ENCODE peak calls at places on chromosomes 3 and 15, in four cellular contexts. J, K, I and E are unnamed samples. For H3K36me3, the result is how much of the 10 kb centered on the place peaks cover.

GRCh38 chr3:23594897-23595670 is 210.7 kb upstream of the UBE2E1 start:
- DNase-seq in I (peak), K (no peak), J (peak), E (no peak)

GRCh38 chr3:153221748-153222162 is 59.7 kb downstream of the RAP2B start:
- DNase-seq in K (peak), I (peak), J (peak), E (peak)

GRCh38 chr15:58440922-58441321 is 9.1 kb downstream of the LIPC start:
- DNase-seq in I (no peak), J (no peak), K (no peak), E (no peak)

GRCh38 chr3:135203026-135203425 is 408.0 kb downstream of the EPHB1 start:
- DNase-seq in J (no peak), K (no peak), I (no peak), E (no peak)

GRCh38 chr15:35980719-35981118 is 434.8 kb upstream of the DPH6 start:
- DNase-seq in I (no peak), K (no peak), J (no peak), E (no peak)

GRCh38 chr15:65944404-65944803 is 75.1 kb downstream of the RAB11A start:
- DNase-seq in J (no peak), K (no peak), I (no peak), E (no peak)

GRCh38 chr3:123151251-123151705 is 50.5 kb upstream of the SEC22A start:
- DNase-seq in I (no peak), J (no peak), K (no peak), E (no peak)

GRCh38 chr15:99504823-99505551 is 60.8 kb upstream of the MEF2A start:
- DNase-seq in K (no peak), I (peak), J (peak), E (no peak)

GRCh38 chr15:60083318-60083717 is 79.2 kb downstream of the FOXB1 start:
- DNase-seq in J (no peak), I (no peak), K (no peak), E (no peak)

GRCh38 chr3:68787227-68787626 is 145.1 kb downstream of the TAFA4 start:
- DNase-seq in J (no peak), K (no peak), I (no peak), E (no peak)

GRCh38 chr3:106578911-106579310 is 710.1 kb upstream of the CBLB start:
- DNase-seq in K (no peak), I (no peak), J (no peak), E (no peak)

GRCh38 chr3:142664819-142665218 is 59.0 kb upstream of the TRPC1 start:
- DNase-seq in K (no peak), J (no peak), I (no peak), E (no peak)

GRCh38 chr3:16181361-16181760 is 6.9 kb downstream of the GALNT15 start:
- DNase-seq in K (peak), J (no peak), I (peak), E (peak)

GRCh38 chr15:37099321-37100108 is 834 bp downstream of the MEIS2 start:
- DNase-seq in K (no peak), I (no peak), J (no peak), E (no peak)

GRCh38 chr15:28948036-28948435 is 62.3 kb downstream of the APBA2 start:
- DNase-seq in K (no peak), J (no peak), I (no peak), E (no peak)

GRCh38 chr15:45431502-45431901 is 53.2 kb upstream of the GATM start:
- DNase-seq in I (no peak), K (no peak), J (no peak), E (no peak)

GRCh38 chr3:131147534-131147933 is 120.9 kb downstream of the NEK11 start:
- DNase-seq in K (no peak), J (no peak), I (peak), E (no peak)

GRCh38 chr3:131143802-131144201 is 117.1 kb downstream of the NEK11 start:
- DNase-seq in K (no peak), J (no peak), I (no peak), E (no peak)

GRCh38 chr3:131140891-131141290 is 114.2 kb downstream of the NEK11 start:
- DNase-seq in J (no peak), K (no peak), I (no peak), E (no peak)

GRCh38 chr3:131141770-131142169 is 115.1 kb downstream of the NEK11 start:
- DNase-seq in I (no peak), J (no peak), K (no peak), E (no peak)

GRCh38 chr3:131142580-131142979 is 115.9 kb downstream of the NEK11 start:
- DNase-seq in I (peak), K (no peak), J (no peak), E (no peak)
- H3K36me3 ChIP-seq in I (under half), K (under half), J (under half), E (under half)

DNA sequence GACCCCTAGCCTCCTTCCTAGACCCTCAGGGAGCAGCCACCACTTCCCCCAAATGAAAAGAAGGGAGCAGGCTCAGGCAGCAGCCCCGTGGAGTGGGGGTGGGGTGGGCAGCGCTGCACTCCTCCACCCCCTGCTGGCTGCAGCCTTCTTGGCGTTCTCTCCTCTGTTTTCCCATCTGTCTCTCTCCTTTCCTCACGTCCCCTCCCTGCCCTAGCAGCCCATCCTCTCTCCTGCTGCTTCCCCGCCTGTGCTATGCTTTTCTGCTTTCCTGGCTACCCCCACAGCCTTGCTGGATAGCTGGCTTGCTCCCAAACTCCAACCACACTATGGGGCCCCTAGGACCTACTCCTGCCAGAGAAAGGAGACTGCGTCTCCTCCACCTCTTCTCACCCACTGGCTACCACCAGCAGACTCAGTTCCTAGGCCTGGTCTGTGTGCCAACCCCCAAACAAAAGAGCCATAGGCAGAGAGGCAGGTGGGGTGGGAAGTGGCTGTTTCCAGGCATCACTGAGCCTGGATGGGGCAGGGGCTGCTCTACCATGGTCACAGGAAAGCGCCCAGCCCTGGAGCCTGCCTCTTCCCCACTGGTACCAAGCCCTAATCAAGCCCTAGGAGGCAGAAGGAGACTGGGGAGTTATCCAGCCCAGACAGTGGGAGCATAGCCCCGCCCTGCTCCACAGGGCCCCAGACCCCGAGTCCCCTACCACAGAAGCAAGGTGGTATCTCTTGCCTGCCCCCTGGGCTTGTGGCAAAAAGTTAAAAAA is 3.4 kb upstream of the DISP2 start:
- DNase-seq in J (no peak), K (no peak), I (peak), E (no peak)
- TF ChIP-seq CTCF in J (peak), K (peak), I (peak), E (no peak)

DNA sequence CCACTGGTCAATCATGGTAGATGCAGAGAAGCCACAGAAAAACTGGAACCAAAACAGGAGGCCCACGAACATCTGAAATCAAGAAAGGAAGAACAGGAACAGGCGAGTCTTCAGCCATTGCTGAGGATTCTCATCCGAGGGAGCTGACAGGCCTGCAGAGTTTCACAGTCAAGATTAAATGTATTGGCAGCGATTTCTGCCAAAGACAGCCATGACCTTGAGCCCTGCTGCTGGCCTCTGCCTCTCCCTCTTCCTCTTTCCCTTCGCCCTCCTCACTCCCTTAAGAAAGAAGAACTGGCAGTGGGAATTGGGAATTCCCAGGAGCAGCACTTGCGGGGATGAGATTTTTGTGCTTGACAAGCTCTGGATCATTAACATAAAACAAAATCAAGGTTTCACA is 179.7 kb downstream of the ATP10A start:
- DNase-seq in K (no peak), I (no peak), J (no peak), E (no peak)
- H3K36me3 ChIP-seq in K (under half), I (under half), J (under half), E (under half)

DNA sequence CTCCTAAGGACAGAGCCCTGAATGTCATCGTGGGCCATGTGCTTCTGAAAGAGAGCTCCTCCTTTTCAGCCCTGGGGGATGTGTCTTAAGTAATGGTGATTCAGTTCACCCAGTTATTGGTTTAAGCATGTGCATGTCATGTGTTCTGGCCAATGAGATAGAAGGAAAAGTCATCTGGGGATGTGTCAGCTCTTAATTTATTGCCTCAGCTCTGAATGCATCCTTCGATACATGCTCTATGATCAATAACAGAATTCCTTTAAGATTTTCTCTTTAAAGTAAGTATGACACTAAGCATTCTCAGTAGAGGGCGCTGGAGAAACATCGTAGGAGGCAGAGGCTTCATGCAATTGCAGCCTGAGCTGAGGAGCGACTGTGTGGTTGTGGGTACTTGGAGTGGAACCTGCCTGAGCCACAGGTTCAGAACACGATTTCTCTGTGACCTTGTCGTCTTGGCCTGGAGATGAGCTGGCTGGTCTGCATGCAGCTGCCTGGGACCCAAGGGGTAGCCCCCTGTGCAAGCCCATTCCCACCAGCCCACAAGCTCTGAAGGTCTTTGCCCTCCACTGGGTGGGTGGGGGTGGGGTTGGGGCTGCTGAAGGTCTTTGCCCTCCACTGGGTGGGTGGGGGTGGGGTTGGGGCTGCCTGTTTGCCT is 69.5 kb downstream of the C3orf38 start:
- DNase-seq in K (no peak), J (peak), I (peak), E (peak)
- TF ChIP-seq CTCF in K (no peak), J (peak), I (peak), E (peak)

DNA sequence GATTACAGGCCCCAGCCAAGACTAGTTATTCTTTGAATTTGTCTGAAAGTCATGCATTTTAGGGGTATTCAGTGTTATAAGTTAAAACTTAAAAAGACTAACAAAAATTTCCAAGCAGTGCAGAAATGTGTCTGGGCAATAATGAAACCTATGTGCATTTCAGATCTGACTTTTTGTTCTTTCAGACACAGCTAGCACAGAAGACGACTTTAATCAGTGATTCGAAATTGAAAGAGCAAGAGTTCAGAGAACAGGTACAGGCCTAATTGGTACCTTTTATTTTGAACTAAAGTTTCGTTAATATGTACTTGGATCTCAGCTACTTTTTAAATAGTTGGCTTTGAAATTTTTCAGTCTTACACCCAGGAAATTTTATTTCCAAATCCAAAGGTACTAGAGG is 163.1 kb upstream of the LRRFIP2 start:
- DNase-seq in K (no peak), I (no peak), J (no peak), E (no peak)
- H3K36me3 ChIP-seq in K (under half), I (half or more), J (under half), E (under half)

DNA sequence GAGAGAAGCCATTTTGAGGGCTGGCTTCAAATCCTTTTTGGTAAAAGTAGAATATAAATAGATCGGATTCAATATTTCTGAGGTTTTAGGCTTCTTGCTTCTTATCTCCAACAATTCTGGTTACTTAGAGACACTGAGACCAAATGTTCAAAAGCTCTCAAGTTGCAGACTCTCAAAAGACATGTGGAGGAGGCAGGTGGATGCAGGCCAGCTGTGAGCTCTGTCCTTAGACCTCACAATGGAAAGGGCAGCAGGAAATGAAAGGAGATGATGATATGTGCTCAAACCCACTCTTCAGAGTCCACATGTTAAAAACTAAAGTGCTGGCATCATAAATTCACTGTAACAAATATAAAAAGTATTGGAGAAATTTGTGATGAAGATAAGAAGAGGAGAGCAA is 424.9 kb upstream of the ALCAM start:
- DNase-seq in K (no peak), I (no peak), J (no peak), E (no peak)
- TF ChIP-seq CTCF in K (no peak), I (no peak), J (no peak), E (no peak)

GRCh38 chr15:43439268-43439667 is 53.7 kb downstream of the TP53BP1 start:
- DNase-seq in K (no peak), I (no peak), J (no peak), E (no peak)

GRCh38 chr15:43433661-43434303 is 59.2 kb downstream of the TP53BP1 start:
- DNase-seq in K (no peak), I (no peak), J (no peak), E (no peak)

GRCh38 chr15:43433160-43433559 is 59.8 kb downstream of the TP53BP1 start:
- DNase-seq in I (peak), K (no peak), J (no peak), E (no peak)

GRCh38 chr15:43436395-43436794 is 56.6 kb downstream of the TP53BP1 start:
- DNase-seq in K (no peak), I (no peak), J (no peak), E (no peak)

GRCh38 chr15:43434436-43434835 is 58.5 kb downstream of the TP53BP1 start:
- DNase-seq in I (no peak), J (no peak), K (no peak), E (no peak)
- H3K36me3 ChIP-seq in I (half or more), J (under half), K (under half), E (under half)

GRCh38 chr3:55721716-55722484 is 234.8 kb upstream of the WNT5A start:
- DNase-seq in J (peak), K (no peak), I (peak), E (no peak)

GRCh38 chr3:55719508-55719907 is 232.4 kb upstream of the WNT5A start:
- DNase-seq in J (no peak), K (no peak), I (no peak), E (no peak)

GRCh38 chr3:55718956-55719355 is 231.8 kb upstream of the WNT5A start:
- DNase-seq in K (no peak), J (no peak), I (no peak), E (no peak)

GRCh38 chr3:55718475-55718874 is 231.4 kb upstream of the WNT5A start:
- DNase-seq in K (no peak), J (no peak), I (peak), E (no peak)

DNA sequence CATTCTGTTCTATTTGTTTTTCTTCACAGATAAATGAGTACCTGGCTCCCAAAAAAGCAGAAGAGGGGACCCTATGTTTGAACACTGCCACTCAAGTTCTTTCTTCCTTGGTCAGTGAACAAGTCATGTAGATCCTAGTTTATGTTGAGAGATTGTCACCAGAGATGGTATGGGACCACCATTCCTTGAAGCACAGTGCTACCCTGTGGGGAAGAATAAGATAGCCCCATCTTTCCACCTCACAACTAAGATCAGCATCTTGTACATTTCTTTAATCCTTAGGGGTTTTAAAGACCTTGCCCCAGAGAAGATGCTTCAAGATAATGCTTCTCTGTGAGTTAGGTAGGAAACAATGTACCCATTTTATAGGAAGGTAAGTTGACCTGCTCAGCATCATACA is 233.5 kb upstream of the WNT5A start:
- DNase-seq in I (peak), K (no peak), J (peak), E (no peak)
- TF ChIP-seq CTCF in I (no peak), K (no peak), J (peak), E (no peak)